ENCODE peak calls at places on chromosomes 3 and 15, in eight cellular contexts. Y, G, T, F, L, B, I and M are unnamed samples.

GRCh38 chr3:167976880-167977498 is 118.7 kb downstream of the GOLIM4 start:
- DNase-seq in T (no peak), Y (no peak), G (no peak), I (no peak), F (no peak), B (no peak), L (no peak), M (no peak)

GRCh38 chr3:8972614-8973013 is 9.3 kb upstream of the RAD18 start:
- DNase-seq in I (no peak), B (no peak), T (peak; percentile 66), Y (no peak), G (no peak), F (no peak), L (peak; percentile 38), M (no peak)

GRCh38 chr15:82263350-82263749 is 732 bp downstream of the SAXO2 start:
- DNase-seq in L (no peak), T (peak; percentile 85), Y (no peak), B (peak; percentile 83), I (no peak), F (peak; percentile 2), G (no peak), M (no peak)

GRCh38 chr3:57935539-57935938 is 72.7 kb upstream of the FLNB start:
- DNase-seq in T (no peak), L (no peak), F (no peak), B (no peak), Y (no peak), G (no peak), I (no peak), M (no peak)

GRCh38 chr3:127970966-127971592 is 56.0 kb downstream of the KBTBD12 start:
- DNase-seq in B (peak; percentile 59), F (peak; percentile 51), G (peak; percentile 52), I (peak; percentile 26), L (peak; percentile 44), Y (no peak), T (peak; percentile 66), M (peak; percentile 54)

GRCh38 chr3:78728406-78729145 is 1039.2 kb downstream of the ROBO1 start:
- DNase-seq in L (peak; percentile 57), T (no peak), I (no peak), Y (no peak), F (peak; percentile 34), B (no peak), G (no peak), M (no peak)

GRCh38 chr3:39220551-39221530 is 28.4 kb upstream of the XIRP1 start:
- DNase-seq in G (peak; percentile 80), B (no peak), T (no peak), L (no peak), F (no peak), Y (no peak), I (peak; percentile 40), M (no peak)

GRCh38 chr3:39291903-39292329 is 12.1 kb upstream of the CX3CR1 start:
- DNase-seq in B (no peak), L (peak; percentile 10), F (peak; percentile 76), G (peak; percentile 64), T (peak; percentile 81), I (no peak), Y (no peak), M (peak; percentile 44)

GRCh38 chr15:61687124-61687523 is 373.1 kb downstream of the VPS13C start:
- DNase-seq in G (no peak), L (no peak), F (no peak), I (no peak), B (no peak), T (no peak), Y (no peak), M (no peak)

GRCh38 chr15:76576526-76577279 is 240.1 kb downstream of the ISL2 start:
- DNase-seq in T (no peak), B (no peak), Y (no peak), G (no peak), F (no peak), I (peak; percentile 21), L (peak; percentile 78), M (no peak)

GRCh38 chr15:65806387-65806786 is 14.3 kb upstream of the DENND4A start:
- DNase-seq in G (no peak), Y (no peak), F (no peak), T (no peak), B (no peak), I (no peak), L (no peak), M (no peak)

GRCh38 chr15:65804252-65804931 is 12.3 kb upstream of the DENND4A start:
- DNase-seq in T (no peak), I (no peak), F (no peak), G (no peak), Y (no peak), B (no peak), L (no peak), M (no peak)

GRCh38 chr15:65801229-65801813 is 9.2 kb upstream of the DENND4A start:
- DNase-seq in Y (no peak), L (no peak), T (no peak), B (no peak), F (no peak), I (no peak), G (no peak), M (no peak)

DNA sequence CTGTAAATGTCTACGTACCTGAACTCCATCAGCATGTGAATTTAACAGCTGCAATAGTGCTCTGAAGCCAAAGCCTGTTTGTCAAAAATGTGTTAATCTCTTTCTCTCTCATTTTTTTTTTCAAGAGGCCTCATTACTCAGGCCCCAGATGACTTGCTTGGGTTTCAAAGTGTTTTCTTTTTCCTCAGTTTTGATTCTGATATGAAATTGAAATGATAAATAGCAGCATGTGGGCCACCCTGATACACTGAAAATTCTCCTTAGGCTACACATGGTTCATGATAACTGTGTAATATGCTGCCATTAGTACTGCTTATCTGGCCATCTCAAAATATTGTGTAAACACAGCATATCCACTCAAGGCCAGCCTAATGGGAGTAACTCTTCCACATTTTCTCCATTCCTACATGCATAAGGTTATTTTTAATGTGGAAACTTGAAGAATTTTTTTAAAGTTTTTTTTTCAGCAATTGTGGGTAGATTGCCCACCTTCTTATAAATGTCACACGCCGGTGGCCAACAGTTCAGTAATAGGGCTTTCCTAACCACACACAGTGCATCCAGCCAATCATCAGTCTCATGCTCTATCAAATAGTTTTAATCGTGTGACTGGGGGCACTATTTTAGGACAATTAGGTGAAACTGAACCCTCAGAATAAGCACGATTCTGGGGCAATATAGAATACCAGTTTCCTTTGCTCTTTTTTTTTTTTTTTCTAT is 13.1 kb upstream of the DENND4A start:
- DNase-seq in G (no peak), T (no peak), B (peak; percentile 47), L (no peak), I (no peak), Y (no peak), F (peak; percentile 72), M (no peak)
- H3K4me2 ChIP-seq in G (no peak overlapping the region), T (no peak overlapping the region), B (no peak overlapping the region), L (no peak overlapping the region), I (peak overlapping the region; percentile 44), Y (no peak overlapping the region), F (no peak overlapping the region), M (no peak overlapping the region)

DNA sequence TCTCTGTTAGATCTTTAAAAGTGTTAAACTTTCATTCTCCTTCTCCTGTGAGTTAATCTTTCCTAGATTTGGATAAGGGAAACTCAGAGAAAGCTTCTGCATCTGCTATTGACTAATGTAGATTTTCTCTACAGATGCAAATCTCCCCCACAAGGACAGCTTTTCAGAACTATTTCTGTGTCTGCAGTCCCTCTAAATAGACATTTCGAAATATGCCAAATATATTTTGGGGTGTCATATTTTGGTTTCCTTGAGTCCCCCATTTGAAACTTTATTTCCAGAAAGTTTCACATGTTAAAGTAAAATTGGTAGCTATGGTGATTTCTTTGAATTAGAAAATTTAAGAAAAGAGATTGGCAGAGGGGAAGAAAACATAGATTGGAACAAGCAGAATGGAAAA is 852.3 kb upstream of the ALCAM start:
- DNase-seq in L (no peak), Y (no peak), I (no peak), B (no peak), T (no peak), F (no peak), G (no peak), M (no peak)
- H4K20me1 ChIP-seq in L (no peaks in the 10 kb centered on the region), Y (no peaks in the 10 kb centered on the region), I (no peaks in the 10 kb centered on the region), B (no peaks in the 10 kb centered on the region), T (no peaks in the 10 kb centered on the region), F (no peaks in the 10 kb centered on the region), G (no peaks in the 10 kb centered on the region), M (no peaks in the 10 kb centered on the region)

GRCh38 chr15:51325167-51325566 is 13.2 kb downstream of the CYP19A1 start:
- DNase-seq in G (no peak), I (no peak), B (no peak), L (no peak), Y (no peak), F (no peak), T (no peak), M (no peak)
- H3K4me2 ChIP-seq in G (no peak overlapping the region), I (no peak overlapping the region), B (no peak overlapping the region), L (no peak overlapping the region), Y (no peak overlapping the region), F (no peak overlapping the region), T (no peak overlapping the region), M (no peak overlapping the region)

GRCh38 chr3:43094381-43094780 is 11.5 kb downstream of the POMGNT2 start:
- DNase-seq in L (no peak), Y (no peak), F (no peak), G (no peak), I (no peak), B (no peak), T (no peak), M (no peak)
- H4K20me1 ChIP-seq in L (peaks cover 1% of the 10 kb centered on the region), Y (no peaks in the 10 kb centered on the region), F (no peaks in the 10 kb centered on the region), G (no peaks in the 10 kb centered on the region), I (no peaks in the 10 kb centered on the region), B (no peaks in the 10 kb centered on the region), T (no peaks in the 10 kb centered on the region), M (no peaks in the 10 kb centered on the region)

GRCh38 chr15:40912478-40912877 is 16.7 kb upstream of the DLL4 start:
- DNase-seq in B (no peak), I (no peak), T (no peak), Y (no peak), L (no peak), G (no peak), F (no peak), M (no peak)

GRCh38 chr15:40911693-40912092 is 17.4 kb downstream of the VPS18 start:
- DNase-seq in L (no peak), F (no peak), Y (no peak), T (no peak), I (no peak), G (no peak), B (no peak), M (no peak)

GRCh38 chr15:40909662-40910625 is 15.7 kb downstream of the VPS18 start:
- DNase-seq in I (no peak), G (no peak), L (no peak), Y (no peak), F (peak; percentile 70), T (no peak), B (no peak), M (no peak)

GRCh38 chr15:40914013-40914412 is 15.1 kb upstream of the DLL4 start:
- DNase-seq in Y (no peak), L (no peak), F (no peak), I (no peak), B (no peak), T (no peak), G (no peak), M (no peak)

GRCh38 chr15:40911139-40911538 is 16.9 kb downstream of the VPS18 start:
- DNase-seq in I (no peak), T (no peak), Y (no peak), F (peak; percentile 62), B (no peak), L (no peak), G (no peak), M (no peak)
- H3K4me2 ChIP-seq in I (no peak overlapping the region), T (no peak overlapping the region), Y (no peak overlapping the region), F (no peak overlapping the region), B (no peak overlapping the region), L (no peak overlapping the region), G (no peak overlapping the region), M (no peak overlapping the region)